ENCODE peak calls at places on chromosome 7, in five cellular contexts. W is IMR-90, G is neuronal stem cell, A is trophoblast cell, Z is mesenchymal stem cell. S is an unnamed sample.

GRCh38 chr7:131327049-131327625 is 539 bp upstream of the MKLN1 start:
- DNase-seq in W (peak; percentile 79), Z (peak; percentile 91), A (peak; percentile 9), G (no peak), S (peak; percentile 57)

GRCh38 chr7:42574693-42575084 is 337.2 kb downstream of the C7orf25 start:
- DNase-seq in A (no peak), W (no peak), G (no peak), Z (peak; percentile 16), S (no peak)

GRCh38 chr7:124908258-124908657 is 21.4 kb downstream of the POT1 start:
- DNase-seq in A (no peak), Z (no peak), G (no peak), W (peak; percentile 44), S (no peak)

GRCh38 chr7:148348466-148348865 is 242.1 kb upstream of the C7orf33 start:
- DNase-seq in G (no peak), W (no peak), A (peak; percentile 40), Z (no peak), S (no peak)

GRCh38 chr7:33075818-33076483 is 13.4 kb upstream of the NT5C3A start:
- DNase-seq in Z (no peak), W (no peak), A (no peak), G (no peak), S (no peak)

GRCh38 chr7:79386688-79387422 is 66.6 kb downstream of the MAGI2 start:
- DNase-seq in Z (peak; percentile 66), W (peak; percentile 82), A (no peak), G (no peak), S (no peak)

GRCh38 chr7:43625453-43625852 is 42.5 kb downstream of the STK17A start:
- DNase-seq in A (no peak), W (no peak), G (no peak), Z (peak; percentile 26), S (no peak)

GRCh38 chr7:47125529-47125928 is 456.4 kb downstream of the TNS3 start:
- DNase-seq in Z (no peak), G (no peak), A (no peak), W (no peak), S (no peak)

GRCh38 chr7:122166708-122167107 is 22.7 kb upstream of the AASS start:
- DNase-seq in Z (peak; percentile 61), A (peak; percentile 24), W (peak; percentile 62), G (no peak), S (no peak)

GRCh38 chr7:6197801-6198551 is 74.4 kb downstream of the CYTH3 start:
- DNase-seq in W (no peak), G (no peak), A (no peak), Z (no peak), S (no peak)

GRCh38 chr7:123944395-123944794 is 19.4 kb downstream of the SPAM1 start:
- DNase-seq in G (no peak), Z (no peak), W (no peak), A (no peak), S (no peak)

GRCh38 chr7:90067171-90067570 is 87.1 kb upstream of the STEAP1 start:
- DNase-seq in A (no peak), G (no peak), W (no peak), Z (no peak), S (no peak)

GRCh38 chr7:19762631-19763030 is 10.8 kb downstream of the TMEM196 start:
- DNase-seq in Z (no peak), A (no peak), G (no peak), W (no peak), S (no peak)

GRCh38 chr7:123367508-123368122 is 166.8 kb downstream of the IQUB start:
- DNase-seq in G (no peak), Z (peak; percentile 52), A (no peak), W (no peak), S (no peak)

GRCh38 chr7:75993689-75994387 is 557 bp downstream of the TMEM120A start:
- DNase-seq in Z (peak; percentile 84), A (peak; percentile 53), G (peak; percentile 65), W (peak; percentile 38), S (peak; percentile 82)

GRCh38 chr7:45873035-45873354 is at the start of gene CCDC201:
- DNase-seq in W (no peak), Z (no peak), G (no peak), A (no peak), S (no peak)

GRCh38 chr7:84107259-84107658 is 87.3 kb downstream of the SEMA3A start:
- DNase-seq in Z (no peak), A (no peak), W (no peak), G (no peak), S (no peak)

GRCh38 chr7:110446658-110447057 is 644.3 kb upstream of the LRRN3 start:
- DNase-seq in Z (no peak), G (no peak), W (no peak), A (peak; percentile 13), S (no peak)

GRCh38 chr7:100211342-100211780 is 8.4 kb upstream of the PVRIG start:
- DNase-seq in W (no peak), Z (no peak), A (no peak), G (no peak), S (no peak)

GRCh38 chr7:116633131-116633988 is 38.6 kb upstream of the MET start:
- DNase-seq in W (no peak), A (no peak), Z (peak; percentile 14), G (no peak), S (no peak)

GRCh38 chr7:15778191-15778590 is 91.7 kb upstream of the MEOX2 start:
- DNase-seq in A (no peak), W (no peak), G (no peak), Z (no peak), S (no peak)

GRCh38 chr7:91922857-91923256 is 17.8 kb upstream of the AKAP9 start:
- DNase-seq in W (peak; percentile 38), G (no peak), Z (no peak), A (no peak), S (no peak)

GRCh38 chr7:107186242-107186641 is 17.4 kb downstream of the HBP1 start:
- DNase-seq in A (no peak), G (no peak), W (no peak), Z (no peak), S (no peak)

GRCh38 chr7:66696774-66697191 is 43.8 kb upstream of the RABGEF1 start:
- DNase-seq in G (no peak), A (no peak), Z (peak; percentile 16), W (peak; percentile 22), S (no peak)

GRCh38 chr7:158816271-158816670 is 13.0 kb downstream of the ESYT2 start:
- DNase-seq in Z (peak; percentile 44), G (no peak), A (peak; percentile 84), W (no peak), S (no peak)

GRCh38 chr7:56051053-56051338 is 248 bp downstream of the PSPH start:
- DNase-seq in G (no peak), Z (no peak), A (peak; percentile 46), W (no peak), S (no peak)
- H3K14ac ChIP-seq in G (no peak overlapping the region), Z (no peak overlapping the region), A (peak overlapping the region; percentile 76), W (peak overlapping the region; percentile 95), S (peak overlapping the region; percentile 80)

GRCh38 chr7:70893985-70894722 is 237.8 kb upstream of the GALNT17 start:
- DNase-seq in Z (no peak), G (no peak), A (no peak), W (no peak), S (peak; percentile 80)
- H2AK5ac ChIP-seq in Z (no peak overlapping the region), G (no peak overlapping the region), A (no peak overlapping the region), W (no peak overlapping the region), S (peak overlapping the region; percentile 55)

GRCh38 chr7:12633589-12633988 is 53.8 kb upstream of the ARL4A start:
- DNase-seq in W (no peak), A (no peak), G (no peak), Z (no peak), S (no peak)
- H3K14ac ChIP-seq in W (no peak overlapping the region), A (no peak overlapping the region), G (no peak overlapping the region), Z (no peak overlapping the region), S (no peak overlapping the region)

GRCh38 chr7:22853138-22853537 is 30.5 kb upstream of the TOMM7 start:
- DNase-seq in W (no peak), Z (no peak), A (no peak), G (no peak), S (no peak)
- H2AK5ac ChIP-seq in W (peak overlapping the region; percentile 85), Z (no peak overlapping the region), A (no peak overlapping the region), G (no peak overlapping the region), S (no peak overlapping the region)

GRCh38 chr7:152523916-152524315 is 88.1 kb upstream of the KMT2C start:
- DNase-seq in A (no peak), W (no peak), Z (no peak), G (no peak), S (no peak)
- H3K14ac ChIP-seq in A (no peak overlapping the region), W (no peak overlapping the region), Z (no peak overlapping the region), G (no peak overlapping the region), S (no peak overlapping the region)

GRCh38 chr7:102306916-102307677 is 20.4 kb downstream of the SH2B2 start:
- DNase-seq in Z (peak; percentile 88), A (no peak), G (no peak), W (peak; percentile 78), S (peak; percentile 76)
- H2AK5ac ChIP-seq in Z (peak overlapping the region; percentile 17), A (no peak overlapping the region), G (peak overlapping the region; percentile 20), W (peak overlapping the region; percentile 98), S (no peak overlapping the region)

GRCh38 chr7:26201261-26202018 is at the start of gene CBX3:
- DNase-seq in W (peak; percentile 70), A (peak; percentile 78), Z (peak; percentile 92), G (peak; percentile 94), S (peak; percentile 95)
- H3K14ac ChIP-seq in W (peak within 1 kb of the TSS; percentile 89), A (peak within 1 kb of the TSS; percentile 99), Z (peak within 1 kb of the TSS; percentile 76), G (peak within 1 kb of the TSS; percentile 99), S (peak within 1 kb of the TSS; percentile 97)